ENCODE peak calls at places on chromosomes 6 and 20, in six cellular contexts. One of them, this sample, is unnamed.

GRCh38 chr6:146914563-146915483 is 289.4 kb upstream of the STXBP5 start:
- DNase-seq in IMR-90: peak; percentile 96
- DNase-seq in left lung: no peak
- DNase-seq in heart right ventricle: peak; percentile 8
- DNase-seq in psoas muscle: peak; percentile 28
- DNase-seq in mesenchymal stem cell: peak; percentile 96
- DNase-seq in this sample: peak; percentile 71

GRCh38 chr6:69791065-69791471 is 5.7 kb downstream of the LMBRD1 start:
- DNase-seq in IMR-90: peak; percentile 4
- DNase-seq in left lung: no peak
- DNase-seq in heart right ventricle: no peak
- DNase-seq in psoas muscle: no peak
- DNase-seq in mesenchymal stem cell: peak; percentile 11
- DNase-seq in this sample: no peak

GRCh38 chr6:134945045-134945444 is 4.9 kb downstream of the ALDH8A1 start:
- DNase-seq in IMR-90: no peak
- DNase-seq in left lung: no peak
- DNase-seq in heart right ventricle: no peak
- DNase-seq in psoas muscle: no peak
- DNase-seq in mesenchymal stem cell: no peak
- DNase-seq in this sample: no peak

GRCh38 chr20:13877789-13878188 is 93.0 kb downstream of the NDUFAF5 start:
- DNase-seq in IMR-90: no peak
- DNase-seq in left lung: no peak
- DNase-seq in heart right ventricle: no peak
- DNase-seq in psoas muscle: no peak
- DNase-seq in mesenchymal stem cell: no peak
- DNase-seq in this sample: no peak

GRCh38 chr6:33187809-33188208 is 4.5 kb downstream of the COL11A2 start:
- DNase-seq in IMR-90: no peak
- DNase-seq in left lung: no peak
- DNase-seq in heart right ventricle: no peak
- DNase-seq in psoas muscle: no peak
- DNase-seq in mesenchymal stem cell: no peak
- DNase-seq in this sample: no peak

GRCh38 chr20:8060977-8061376 is 41.4 kb upstream of the TMX4 start:
- DNase-seq in IMR-90: no peak
- DNase-seq in left lung: no peak
- DNase-seq in heart right ventricle: no peak
- DNase-seq in psoas muscle: no peak
- DNase-seq in mesenchymal stem cell: no peak
- DNase-seq in this sample: no peak

GRCh38 chr6:66900081-66900770 is 1193.2 kb upstream of the EYS start:
- DNase-seq in IMR-90: no peak
- DNase-seq in left lung: no peak
- DNase-seq in heart right ventricle: no peak
- DNase-seq in psoas muscle: no peak
- DNase-seq in mesenchymal stem cell: peak; percentile 7
- DNase-seq in this sample: no peak

GRCh38 chr6:56933650-56934049 is 21.3 kb upstream of the BEND6 start:
- DNase-seq in IMR-90: no peak
- DNase-seq in left lung: no peak
- DNase-seq in heart right ventricle: no peak
- DNase-seq in psoas muscle: no peak
- DNase-seq in mesenchymal stem cell: no peak
- DNase-seq in this sample: no peak

GRCh38 chr6:109772961-109773431 is 81.9 kb downstream of the FIG4 start:
- DNase-seq in IMR-90: peak; percentile 80
- DNase-seq in left lung: peak; percentile 35
- DNase-seq in heart right ventricle: peak; percentile 67
- DNase-seq in psoas muscle: no peak
- DNase-seq in mesenchymal stem cell: peak; percentile 18
- DNase-seq in this sample: no peak

GRCh38 chr6:161168281-161168891 is 105.5 kb downstream of the AGPAT4 start:
- DNase-seq in IMR-90: peak; percentile 99
- DNase-seq in left lung: no peak
- DNase-seq in heart right ventricle: peak; percentile 23
- DNase-seq in psoas muscle: peak; percentile 57
- DNase-seq in mesenchymal stem cell: peak; percentile 97
- DNase-seq in this sample: no peak

GRCh38 chr6:11221623-11222384 is 10.7 kb downstream of the NEDD9 start:
- DNase-seq in IMR-90: no peak
- DNase-seq in left lung: no peak
- DNase-seq in heart right ventricle: no peak
- DNase-seq in psoas muscle: no peak
- DNase-seq in mesenchymal stem cell: no peak
- DNase-seq in this sample: no peak

DNA sequence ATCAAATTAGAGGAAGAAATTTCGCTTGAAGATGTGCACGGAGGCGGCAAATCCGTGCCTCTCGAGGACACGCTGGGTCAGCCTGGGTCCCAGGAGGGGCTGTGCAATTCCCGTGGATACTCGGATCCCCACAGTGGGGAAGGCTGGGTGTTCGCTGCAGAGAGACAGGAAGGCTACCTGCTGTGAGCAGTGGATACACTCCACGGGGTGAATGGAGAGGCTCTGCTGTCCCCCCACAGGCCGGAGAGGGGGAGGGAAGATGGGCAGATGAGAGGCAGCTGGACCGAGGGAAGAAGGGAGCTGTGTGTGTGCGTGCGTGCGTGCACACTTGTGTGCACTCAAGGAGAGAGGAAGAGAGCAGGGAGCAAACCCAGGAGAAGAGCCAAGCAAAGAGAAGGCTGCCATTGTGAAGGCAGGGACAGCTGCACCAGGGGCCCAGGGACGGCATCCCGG is 57.3 kb downstream of the SULF2 start:
- DNase-seq in IMR-90: no peak
- DNase-seq in left lung: peak; percentile 85
- DNase-seq in heart right ventricle: no peak
- DNase-seq in psoas muscle: no peak
- DNase-seq in mesenchymal stem cell: no peak
- DNase-seq in this sample: no peak
- H3K27ac ChIP-seq in IMR-90: no peak overlapping the region
- H3K27ac ChIP-seq in left lung: peak overlapping the region; percentile 91
- H3K27ac ChIP-seq in heart right ventricle: peak overlapping the region; percentile 53
- H3K27ac ChIP-seq in psoas muscle: peak overlapping the region; percentile 16
- H3K27ac ChIP-seq in mesenchymal stem cell: no peak overlapping the region
- H3K27ac ChIP-seq in this sample: no peak overlapping the region

DNA sequence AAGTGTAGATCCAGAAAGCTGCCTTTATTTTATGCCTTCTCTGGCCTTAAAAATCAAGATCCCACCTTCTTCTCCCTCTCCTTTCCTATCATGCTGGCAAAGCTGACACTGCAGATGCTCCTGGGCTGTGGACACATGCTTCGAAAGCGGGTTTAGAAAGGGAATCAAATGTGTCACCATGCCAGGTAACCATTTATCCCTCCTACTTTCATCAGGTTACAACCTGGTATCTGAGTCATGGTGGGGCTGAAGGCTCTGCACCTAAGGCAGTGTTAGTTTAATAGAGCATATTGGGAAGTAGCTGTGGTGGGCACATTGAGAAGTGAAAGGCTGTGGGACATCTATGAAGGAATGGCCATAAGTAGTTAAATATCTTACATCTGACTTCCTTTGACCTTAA is 69.8 kb downstream of the GJA1 start:
- DNase-seq in IMR-90: no peak
- DNase-seq in left lung: no peak
- DNase-seq in heart right ventricle: no peak
- DNase-seq in psoas muscle: no peak
- DNase-seq in mesenchymal stem cell: no peak
- DNase-seq in this sample: no peak
- H3K4me1 ChIP-seq in IMR-90: peaks cover 16% of the 10 kb centered on the region
- H3K4me1 ChIP-seq in left lung: no peaks in the 10 kb centered on the region
- H3K4me1 ChIP-seq in heart right ventricle: no peaks in the 10 kb centered on the region
- H3K4me1 ChIP-seq in psoas muscle: peaks cover 14% of the 10 kb centered on the region
- H3K4me1 ChIP-seq in mesenchymal stem cell: peaks cover 2% of the 10 kb centered on the region
- H3K4me1 ChIP-seq in this sample: no peaks in the 10 kb centered on the region

DNA sequence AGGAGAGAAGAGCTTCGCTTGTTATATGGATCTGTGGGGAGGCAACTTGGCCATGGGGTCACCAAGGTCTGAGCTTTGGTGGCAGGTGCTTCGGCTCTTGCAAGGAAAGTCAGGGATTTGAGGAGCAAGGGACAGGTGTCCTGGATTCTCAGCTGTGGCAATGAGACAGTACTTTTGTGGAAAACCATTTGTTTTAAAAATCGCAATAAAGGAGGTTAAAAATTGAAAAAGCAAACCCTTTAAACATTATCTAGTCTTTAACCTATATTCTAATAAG is 64.3 kb downstream of the NOL4L start:
- DNase-seq in IMR-90: no peak
- DNase-seq in left lung: no peak
- DNase-seq in heart right ventricle: no peak
- DNase-seq in psoas muscle: no peak
- DNase-seq in mesenchymal stem cell: no peak
- DNase-seq in this sample: no peak
- H3K36me3 ChIP-seq in IMR-90: no peaks in the 10 kb centered on the region
- H3K36me3 ChIP-seq in left lung: no peaks in the 10 kb centered on the region
- H3K36me3 ChIP-seq in heart right ventricle: no peaks in the 10 kb centered on the region
- H3K36me3 ChIP-seq in psoas muscle: no peaks in the 10 kb centered on the region
- H3K36me3 ChIP-seq in mesenchymal stem cell: peaks cover 6% of the 10 kb centered on the region
- H3K36me3 ChIP-seq in this sample: no peaks in the 10 kb centered on the region

GRCh38 chr6:52522151-52522626 is 54.7 kb downstream of the TRAM2 start:
- DNase-seq in IMR-90: peak; percentile 79
- DNase-seq in left lung: no peak
- DNase-seq in heart right ventricle: peak; percentile 24
- DNase-seq in psoas muscle: peak; percentile 67
- DNase-seq in mesenchymal stem cell: no peak
- DNase-seq in this sample: peak; percentile 89
- H3K27ac ChIP-seq in IMR-90: peak overlapping the region; percentile 64
- H3K27ac ChIP-seq in left lung: peak overlapping the region; percentile 9
- H3K27ac ChIP-seq in heart right ventricle: peak overlapping the region; percentile 20
- H3K27ac ChIP-seq in psoas muscle: peak overlapping the region; percentile 56
- H3K27ac ChIP-seq in mesenchymal stem cell: peak overlapping the region; percentile 92
- H3K27ac ChIP-seq in this sample: peak overlapping the region; percentile 82

DNA sequence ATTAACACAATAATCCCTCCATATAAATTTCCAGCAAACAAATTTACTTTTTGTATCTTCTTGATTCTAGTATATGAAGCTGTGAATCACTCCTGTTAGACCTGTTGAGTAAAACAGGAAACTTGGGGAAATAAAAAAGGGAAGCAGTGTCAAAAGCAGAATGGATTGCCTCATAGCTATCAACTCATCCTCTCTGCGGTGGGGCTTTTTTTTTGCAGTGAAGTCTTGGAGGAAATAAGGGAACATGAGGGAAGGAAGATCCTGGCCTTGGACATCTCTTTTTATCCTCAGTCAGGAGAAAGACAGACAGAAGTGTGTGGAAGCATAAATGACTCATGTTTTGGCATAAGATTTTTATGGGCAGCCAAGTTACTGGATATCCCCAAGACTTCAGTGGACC is 332.5 kb downstream of the TFAP2A start:
- DNase-seq in IMR-90: no peak
- DNase-seq in left lung: no peak
- DNase-seq in heart right ventricle: no peak
- DNase-seq in psoas muscle: no peak
- DNase-seq in mesenchymal stem cell: no peak
- DNase-seq in this sample: no peak
- H3K4me1 ChIP-seq in IMR-90: no peaks in the 10 kb centered on the region
- H3K4me1 ChIP-seq in left lung: no peaks in the 10 kb centered on the region
- H3K4me1 ChIP-seq in heart right ventricle: no peaks in the 10 kb centered on the region
- H3K4me1 ChIP-seq in psoas muscle: no peaks in the 10 kb centered on the region
- H3K4me1 ChIP-seq in mesenchymal stem cell: no peaks in the 10 kb centered on the region
- H3K4me1 ChIP-seq in this sample: no peaks in the 10 kb centered on the region

DNA sequence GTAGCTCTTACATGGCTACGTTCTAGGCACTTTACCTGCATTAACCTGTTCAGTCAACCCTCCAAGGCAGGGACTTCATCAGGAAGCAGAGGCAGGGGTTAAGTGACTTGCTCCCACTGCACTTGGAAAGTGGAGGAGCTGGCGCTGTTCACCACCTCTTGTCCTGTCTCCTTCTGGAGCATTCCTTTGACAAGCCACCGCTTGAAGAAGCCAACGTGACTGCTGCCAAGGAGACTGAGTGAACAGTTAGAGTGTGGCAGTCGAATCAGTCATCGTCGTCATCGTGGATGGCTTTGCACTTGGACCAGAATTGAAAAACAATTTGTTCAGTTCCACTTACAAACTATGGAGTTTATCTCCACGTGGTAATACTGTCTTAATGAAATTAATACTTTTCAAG is 60.9 kb downstream of the TULP4 start:
- DNase-seq in IMR-90: no peak
- DNase-seq in left lung: no peak
- DNase-seq in heart right ventricle: no peak
- DNase-seq in psoas muscle: no peak
- DNase-seq in mesenchymal stem cell: no peak
- DNase-seq in this sample: no peak
- H3K36me3 ChIP-seq in IMR-90: no peaks in the 10 kb centered on the region
- H3K36me3 ChIP-seq in left lung: no peaks in the 10 kb centered on the region
- H3K36me3 ChIP-seq in heart right ventricle: no peaks in the 10 kb centered on the region
- H3K36me3 ChIP-seq in psoas muscle: no peaks in the 10 kb centered on the region
- H3K36me3 ChIP-seq in mesenchymal stem cell: peaks cover 3% of the 10 kb centered on the region
- H3K36me3 ChIP-seq in this sample: peaks cover 3% of the 10 kb centered on the region

GRCh38 chr20:62874745-62875344 is 13.2 kb upstream of the TCFL5 start:
- DNase-seq in IMR-90: no peak
- DNase-seq in left lung: no peak
- DNase-seq in heart right ventricle: no peak
- DNase-seq in psoas muscle: no peak
- DNase-seq in mesenchymal stem cell: peak; percentile 43
- DNase-seq in this sample: no peak
- H3K27ac ChIP-seq in IMR-90: no peak overlapping the region
- H3K27ac ChIP-seq in left lung: no peak overlapping the region
- H3K27ac ChIP-seq in heart right ventricle: no peak overlapping the region
- H3K27ac ChIP-seq in psoas muscle: no peak overlapping the region
- H3K27ac ChIP-seq in mesenchymal stem cell: no peak overlapping the region
- H3K27ac ChIP-seq in this sample: no peak overlapping the region

GRCh38 chr6:117533775-117534174 is 51.3 kb downstream of the DCBLD1 start:
- DNase-seq in IMR-90: no peak
- DNase-seq in left lung: no peak
- DNase-seq in heart right ventricle: no peak
- DNase-seq in psoas muscle: no peak
- DNase-seq in mesenchymal stem cell: peak; percentile 52
- DNase-seq in this sample: no peak

GRCh38 chr6:117531346-117531745 is 48.9 kb downstream of the DCBLD1 start:
- DNase-seq in IMR-90: no peak
- DNase-seq in left lung: no peak
- DNase-seq in heart right ventricle: no peak
- DNase-seq in psoas muscle: no peak
- DNase-seq in mesenchymal stem cell: no peak
- DNase-seq in this sample: no peak

GRCh38 chr6:117534974-117535373 is 52.5 kb downstream of the DCBLD1 start:
- DNase-seq in IMR-90: no peak
- DNase-seq in left lung: no peak
- DNase-seq in heart right ventricle: peak; percentile 13
- DNase-seq in psoas muscle: no peak
- DNase-seq in mesenchymal stem cell: peak; percentile 51
- DNase-seq in this sample: no peak

GRCh38 chr6:117530467-117531242 is 48.2 kb downstream of the DCBLD1 start:
- DNase-seq in IMR-90: no peak
- DNase-seq in left lung: no peak
- DNase-seq in heart right ventricle: no peak
- DNase-seq in psoas muscle: no peak
- DNase-seq in mesenchymal stem cell: no peak
- DNase-seq in this sample: no peak

GRCh38 chr6:117531758-117532276 is 49.3 kb downstream of the DCBLD1 start:
- DNase-seq in IMR-90: peak; percentile 36
- DNase-seq in left lung: no peak
- DNase-seq in heart right ventricle: no peak
- DNase-seq in psoas muscle: no peak
- DNase-seq in mesenchymal stem cell: no peak
- DNase-seq in this sample: no peak
- H3K4me1 ChIP-seq in IMR-90: peaks cover 12% of the 10 kb centered on the region
- H3K4me1 ChIP-seq in left lung: no peaks in the 10 kb centered on the region
- H3K4me1 ChIP-seq in heart right ventricle: peaks cover 21% of the 10 kb centered on the region
- H3K4me1 ChIP-seq in psoas muscle: no peaks in the 10 kb centered on the region
- H3K4me1 ChIP-seq in mesenchymal stem cell: peaks cover 16% of the 10 kb centered on the region
- H3K4me1 ChIP-seq in this sample: no peaks in the 10 kb centered on the region

This sample was measured in aorta.